ENCODE peak calls at places on chromosomes 13 and 19, in five cellular contexts. M is HCT116, Q is H1, N is SK-N-SH, S is HepG2. B is an unnamed sample.

GRCh38 chr19:13717194-13717643 is 47.1 kb upstream of the MRI1 start:
- DNase-seq in M (no peak), Q (no peak), N (no peak), S (no peak), B (no peak)

GRCh38 chr13:39527961-39528720 is 74.9 kb downstream of the LHFPL6 start:
- DNase-seq in M (peak), Q (no peak), N (peak), S (no peak), B (peak)

GRCh38 chr19:12938536-12939291 is at the start of gene CALR:
- DNase-seq in M (no peak), Q (no peak), N (no peak), S (no peak), B (no peak)

GRCh38 chr19:8663920-8664670 is 33.7 kb downstream of the NFILZ start:
- DNase-seq in M (no peak), Q (no peak), N (no peak), S (no peak), B (no peak)

GRCh38 chr19:14577885-14578427 is 4.9 kb upstream of the CLEC17A start:
- DNase-seq in M (no peak), Q (no peak), N (peak), S (no peak), B (peak)

GRCh38 chr19:34317311-34317927 is 47.6 kb upstream of the GPI start:
- DNase-seq in M (no peak), Q (no peak), N (no peak), S (no peak), B (no peak)

GRCh38 chr13:98295371-98295770 is 118.3 kb upstream of the RNF113B start:
- DNase-seq in M (no peak), Q (no peak), N (no peak), S (no peak), B (no peak)

GRCh38 chr13:106083620-106084350 is 451.7 kb downstream of the EFNB2 start:
- DNase-seq in M (peak), Q (no peak), N (peak), S (peak), B (no peak)

GRCh38 chr19:36257512-36257876 is 42.6 kb downstream of the ZNF146 start:
- DNase-seq in M (no peak), Q (no peak), N (peak), S (no peak), B (no peak)

GRCh38 chr19:18156841-18157464 is 4.0 kb downstream of the PIK3R2 start:
- DNase-seq in M (peak), Q (no peak), N (peak), S (peak), B (no peak)

GRCh38 chr19:14482112-14482941 is 7.2 kb upstream of the PTGER1 start:
- DNase-seq in M (no peak), Q (no peak), N (no peak), S (no peak), B (no peak)

GRCh38 chr13:50387124-50387581 is 371.9 kb downstream of the KCNRG start:
- DNase-seq in M (no peak), Q (no peak), N (peak), S (peak), B (no peak)

GRCh38 chr13:95724252-95724651 is 47.3 kb downstream of the DNAJC3 start:
- DNase-seq in M (no peak), Q (no peak), N (no peak), S (no peak), B (no peak)

GRCh38 chr13:45292176-45292575 is 48.8 kb downstream of the TPT1 start:
- DNase-seq in M (peak), Q (no peak), N (no peak), S (no peak), B (no peak)

GRCh38 chr13:97367427-97367826 is 66.5 kb upstream of the RAP2A start:
- DNase-seq in M (no peak), Q (no peak), N (no peak), S (no peak), B (no peak)

GRCh38 chr13:49348748-49349147 is 95.1 kb downstream of the CAB39L start:
- DNase-seq in M (no peak), Q (peak), N (no peak), S (no peak), B (no peak)

GRCh38 chr13:76885203-76886004 is 801 bp downstream of the KCTD12 start:
- DNase-seq in M (no peak), Q (peak), N (peak), S (no peak), B (no peak)

GRCh38 chr13:110212529-110212928 is 94.4 kb downstream of the COL4A1 start:
- DNase-seq in M (no peak), Q (no peak), N (no peak), S (no peak), B (no peak)

GRCh38 chr13:59607780-59608233 is 555.9 kb downstream of the DIAPH3 start:
- DNase-seq in M (no peak), Q (no peak), N (no peak), S (no peak), B (no peak)

GRCh38 chr19:27746691-27747380 is 1466.1 kb downstream of the UQCRFS1 start:
- DNase-seq in M (no peak), Q (peak), N (peak), S (no peak), B (peak)

GRCh38 chr19:18756896-18757295 is 34.2 kb downstream of the COMP start:
- DNase-seq in M (no peak), Q (no peak), N (peak), S (no peak), B (peak)

GRCh38 chr13:94115054-94115453 is 364.4 kb downstream of the DCT start:
- DNase-seq in M (no peak), Q (no peak), N (no peak), S (no peak), B (no peak)

GRCh38 chr19:36973021-36973843 is 57.1 kb downstream of the ZNF568 start:
- DNase-seq in M (no peak), Q (peak), N (peak), S (no peak), B (peak)

GRCh38 chr13:100721885-100722512 is 47.4 kb upstream of the TMTC4 start:
- DNase-seq in M (peak), Q (no peak), N (peak), S (peak), B (peak)

GRCh38 chr19:46990998-46991676 is 28.5 kb upstream of the NPAS1 start:
- DNase-seq in M (peak), Q (peak), N (peak), S (peak), B (peak)

GRCh38 chr13:97810152-97810551 is 143.3 kb upstream of the IPO5 start:
- DNase-seq in M (peak), Q (no peak), N (peak), S (peak), B (peak)

GRCh38 chr13:105665284-105665683 is 870.2 kb downstream of the EFNB2 start:
- DNase-seq in M (no peak), Q (no peak), N (no peak), S (no peak), B (no peak)

GRCh38 chr13:109769921-109770320 is 16.5 kb downstream of the IRS2 start:
- DNase-seq in M (no peak), Q (no peak), N (no peak), S (no peak), B (no peak)

GRCh38 chr19:42540071-42540553 is 11.8 kb upstream of the CEACAM1 start:
- DNase-seq in M (no peak), Q (no peak), N (no peak), S (no peak), B (no peak)

GRCh38 chr13:74774252-74774651 is 640.0 kb upstream of the KLF12 start:
- DNase-seq in M (no peak), Q (no peak), N (no peak), S (no peak), B (no peak)

GRCh38 chr13:24032252-24032651 is 128.3 kb upstream of the SPATA13 start:
- DNase-seq in M (no peak), Q (no peak), N (no peak), S (no peak), B (no peak)

GRCh38 chr19:29610574-29611271 is 4.6 kb downstream of the POP4 start:
- DNase-seq in M (peak), Q (peak), N (peak), S (peak), B (peak)

GRCh38 chr19:50659318-50660082 is 10.3 kb downstream of the C19orf81 start:
- DNase-seq in M (no peak), Q (no peak), N (peak), S (no peak), B (no peak)

GRCh38 chr19:9872618-9873242 is 37.6 kb downstream of the PIN1 start:
- DNase-seq in M (no peak), Q (no peak), N (no peak), S (no peak), B (no peak)

GRCh38 chr19:50480281-50481111 is 3.8 kb upstream of the GARIN5A start:
- DNase-seq in M (no peak), Q (no peak), N (no peak), S (no peak), B (no peak)

GRCh38 chr19:50300814-50301606 is 28.2 kb downstream of the KCNC3 start:
- DNase-seq in M (peak), Q (no peak), N (no peak), S (peak), B (no peak)

GRCh38 chr19:48053856-48054255 is 10.0 kb upstream of the CABP5 start:
- DNase-seq in M (no peak), Q (no peak), N (no peak), S (no peak), B (no peak)

GRCh38 chr13:99647593-99647980 is 146.3 kb downstream of the TM9SF2 start:
- DNase-seq in M (no peak), Q (no peak), N (no peak), S (no peak), B (no peak)

GRCh38 chr19:7215176-7215575 is 79.0 kb downstream of the INSR start:
- DNase-seq in M (no peak), Q (no peak), N (no peak), S (no peak), B (no peak)

GRCh38 chr19:7213628-7214328 is 80.4 kb downstream of the INSR start:
- DNase-seq in M (no peak), Q (no peak), N (no peak), S (no peak), B (no peak)

GRCh38 chr19:7211191-7211988 is 82.8 kb downstream of the INSR start:
- DNase-seq in M (no peak), Q (no peak), N (no peak), S (no peak), B (no peak)

GRCh38 chr19:7216373-7216902 is 77.8 kb downstream of the INSR start:
- DNase-seq in M (no peak), Q (no peak), N (no peak), S (no peak), B (no peak)

GRCh38 chr19:7214329-7215089 is 79.7 kb downstream of the INSR start:
- DNase-seq in M (no peak), Q (no peak), N (no peak), S (peak), B (no peak)
- TF ChIP-seq JUND in M (no peak), Q (no peak), N (no peak), S (no peak), B (no peak)

DNA sequence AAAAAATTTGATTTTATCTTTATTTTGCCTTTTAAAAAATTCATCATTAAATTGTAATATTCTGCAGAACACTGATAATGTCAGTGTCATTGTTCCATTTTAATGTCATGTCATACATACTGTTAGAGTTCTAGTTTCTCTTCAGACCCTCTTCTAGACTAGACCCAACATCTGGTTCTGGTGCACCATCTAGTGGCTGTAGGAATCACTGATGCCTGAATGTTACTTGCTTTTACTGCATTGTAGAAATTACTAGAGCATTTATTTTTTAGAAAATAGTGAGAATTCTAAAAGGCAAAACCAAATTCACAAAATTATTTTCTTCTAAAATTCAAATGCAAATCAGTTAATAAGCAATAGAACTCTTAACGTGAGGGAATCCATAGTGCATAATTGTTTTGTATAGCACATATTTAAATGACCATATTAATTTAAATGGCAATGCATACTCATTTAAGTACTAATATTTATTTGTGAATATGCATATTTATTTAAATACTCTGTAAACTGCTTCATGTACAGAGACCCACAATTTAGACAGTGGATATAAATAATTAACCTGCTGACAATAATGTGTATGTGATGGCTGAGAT is 425.7 kb downstream of the KLF12 start:
- DNase-seq in M (peak), Q (no peak), N (peak), S (peak), B (peak)
- TF ChIP-seq JUND in M (no peak), Q (no peak), N (no peak), S (no peak), B (no peak)

GRCh38 chr13:114286808-114287207 is 5.4 kb downstream of the UPF3A start:
- DNase-seq in M (no peak), Q (no peak), N (no peak), S (no peak), B (no peak)
- TF ChIP-seq JUND in M (no peak), Q (no peak), N (no peak), S (no peak), B (no peak)

GRCh38 chr19:49161987-49162386 is 4.4 kb downstream of the TRPM4 start:
- DNase-seq in M (no peak), Q (no peak), N (no peak), S (no peak), B (no peak)
- TF ChIP-seq JUND in M (no peak), Q (no peak), N (no peak), S (no peak), B (no peak)